ENCODE peak calls at places on chromosome 18, in six cellular contexts. Q is pancreas; N is CD4-positive, CD25-positive, alpha-beta regulatory T cell; G is breast epithelium; L is uterus; Z is effector memory CD4-positive, alpha-beta T cell. M is an unnamed sample. For H3K9me3, the result is how much of the 10 kb centered on the place peaks cover.

GRCh38 chr18:43563780-43564179 is 286.5 kb upstream of the SYT4 start:
- DNase-seq in Q (peak), G (no peak), Z (no peak), L (no peak), N (no peak), M (peak)

GRCh38 chr18:23173912-23174311 is 38.6 kb downstream of the CABLES1 start:
- DNase-seq in L (no peak), Z (no peak), N (no peak), Q (no peak), G (no peak), M (no peak)

GRCh38 chr18:61579581-61579980 is 246.4 kb downstream of the CDH20 start:
- DNase-seq in L (no peak), Q (no peak), Z (no peak), G (no peak), N (no peak), M (peak)

GRCh38 chr18:60676807-60677206 is 304.2 kb upstream of the MC4R start:
- DNase-seq in L (no peak), Z (no peak), G (no peak), Q (no peak), N (no peak), M (no peak)

GRCh38 chr18:10320848-10321247 is 133.6 kb upstream of the APCDD1 start:
- DNase-seq in G (no peak), N (no peak), Q (no peak), Z (no peak), L (no peak), M (peak)

GRCh38 chr18:13441731-13442130 is 223.2 kb downstream of the LDLRAD4 start:
- DNase-seq in Q (no peak), N (no peak), G (no peak), L (no peak), Z (no peak), M (no peak)

GRCh38 chr18:5955861-5956260 is 60.5 kb upstream of the TMEM200C start:
- DNase-seq in G (no peak), Z (no peak), Q (no peak), N (no peak), L (no peak), M (peak)

GRCh38 chr18:23487738-23488625 is 15.3 kb upstream of the RMC1 start:
- DNase-seq in G (no peak), Z (no peak), N (no peak), L (no peak), Q (no peak), M (no peak)

GRCh38 chr18:32661486-32662299 is 111.1 kb downstream of the KLHL14 start:
- DNase-seq in N (no peak), L (no peak), Z (no peak), Q (no peak), G (no peak), M (no peak)

GRCh38 chr18:8341481-8342230 is 267.6 kb upstream of the RAB12 start:
- DNase-seq in Z (no peak), G (no peak), Q (no peak), L (no peak), N (no peak), M (peak)

GRCh38 chr18:26574958-26575864 is 26.9 kb upstream of the KCTD1 start:
- DNase-seq in L (peak), N (no peak), G (peak), Z (no peak), Q (peak), M (peak)

GRCh38 chr18:26941608-26942007 is 76.1 kb upstream of the AQP4 start:
- DNase-seq in G (no peak), Q (no peak), L (no peak), Z (no peak), N (no peak), M (no peak)

GRCh38 chr18:6836331-6836730 is 106.8 kb downstream of the ARHGAP28 start:
- DNase-seq in L (no peak), N (no peak), G (no peak), Q (no peak), Z (no peak), M (no peak)

GRCh38 chr18:25144835-25145234 is 207.1 kb downstream of the ZNF521 start:
- DNase-seq in G (no peak), L (no peak), Q (no peak), N (no peak), Z (no peak), M (no peak)

GRCh38 chr18:36757081-36757480 is 71.7 kb downstream of the TPGS2 start:
- DNase-seq in G (no peak), Z (no peak), L (no peak), N (no peak), Q (no peak), M (peak)

GRCh38 chr18:66523219-66523991 is 80.5 kb downstream of the CDH19 start:
- DNase-seq in Q (no peak), G (no peak), L (no peak), N (no peak), Z (no peak), M (no peak)

GRCh38 chr18:48529796-48530195 is 9.0 kb upstream of the CTIF start:
- DNase-seq in Z (no peak), N (no peak), G (no peak), L (no peak), Q (no peak), M (peak)

GRCh38 chr18:76429262-76430126 is 65.5 kb downstream of the ZNF516 start:
- DNase-seq in G (no peak), Z (no peak), L (no peak), Q (no peak), N (no peak), M (no peak)

GRCh38 chr18:43800584-43800983 is 523.3 kb upstream of the SYT4 start:
- DNase-seq in Z (no peak), L (no peak), N (no peak), Q (no peak), G (no peak), M (no peak)

GRCh38 chr18:50836521-50836957 is 16.7 kb upstream of the MRO start:
- DNase-seq in L (no peak), G (no peak), N (no peak), Q (no peak), Z (no peak), M (no peak)

GRCh38 chr18:5542393-5543035 is 1.3 kb downstream of the EPB41L3 start:
- DNase-seq in N (no peak), G (no peak), L (no peak), Z (no peak), Q (no peak), M (no peak)

GRCh38 chr18:1663879-1664705 is 759.4 kb downstream of the ADCYAP1 start:
- DNase-seq in N (no peak), Z (no peak), Q (peak), G (no peak), L (no peak), M (peak)

GRCh38 chr18:66749030-66749429 is 145.1 kb upstream of the CDH19 start:
- DNase-seq in G (no peak), Z (no peak), L (no peak), N (no peak), Q (no peak), M (no peak)

GRCh38 chr18:39313992-39314391 is 1748.4 kb upstream of the CELF4 start:
- DNase-seq in N (no peak), G (no peak), Z (no peak), L (no peak), Q (no peak), M (no peak)

DNA sequence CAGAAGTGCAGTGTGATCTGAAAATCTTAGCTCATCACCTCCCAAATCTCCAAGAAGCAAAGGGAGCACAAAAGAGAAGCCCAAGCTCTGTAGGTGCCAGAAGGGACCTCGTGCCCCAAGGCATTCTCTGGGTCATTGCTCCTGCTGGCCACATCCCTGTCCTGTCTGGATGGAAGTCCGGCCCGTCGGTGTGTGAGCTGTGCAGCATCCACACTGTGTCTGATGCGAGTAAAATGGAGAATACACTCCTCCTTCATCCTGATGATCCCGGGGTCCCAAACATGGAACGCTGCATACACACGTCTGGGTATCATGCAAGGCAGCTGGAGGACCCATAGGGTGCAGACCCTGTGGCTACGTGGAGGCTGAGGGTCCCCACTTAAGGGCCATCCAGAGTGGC is 851.4 kb downstream of the GALR1 start:
- DNase-seq in Q (no peak), L (no peak), N (no peak), G (no peak), Z (no peak), M (no peak)
- H3K9me3 ChIP-seq in Q (under half), L (under half), N (under half), G (under half), Z (under half), M (under half)

GRCh38 chr18:67935638-67936037 is 419.1 kb upstream of the DSEL start:
- DNase-seq in Z (no peak), G (no peak), N (no peak), L (no peak), Q (no peak), M (no peak)

GRCh38 chr18:67926929-67927864 is 410.7 kb upstream of the DSEL start:
- DNase-seq in N (no peak), Q (no peak), Z (no peak), L (no peak), G (no peak), M (no peak)

GRCh38 chr18:67932261-67932660 is 415.7 kb upstream of the DSEL start:
- DNase-seq in N (no peak), L (no peak), Q (no peak), G (no peak), Z (no peak), M (no peak)
- H3K9me3 ChIP-seq in N (under half), L (under half), Q (under half), G (under half), Z (under half), M (under half)

GRCh38 chr18:45412577-45412976 is 202.7 kb upstream of the SLC14A2 start:
- DNase-seq in Q (no peak), N (no peak), Z (no peak), L (no peak), G (no peak), M (no peak)

GRCh38 chr18:45416168-45416567 is 199.1 kb upstream of the SLC14A2 start:
- DNase-seq in Z (no peak), N (no peak), L (peak), G (no peak), Q (no peak), M (no peak)

GRCh38 chr18:45413180-45413836 is 202.0 kb upstream of the SLC14A2 start:
- DNase-seq in Z (no peak), L (no peak), N (no peak), Q (no peak), G (no peak), M (no peak)

GRCh38 chr18:45415614-45416013 is 199.7 kb upstream of the SLC14A2 start:
- DNase-seq in Z (no peak), Q (no peak), L (no peak), N (no peak), G (no peak), M (no peak)

GRCh38 chr18:45417392-45417791 is 197.9 kb upstream of the SLC14A2 start:
- DNase-seq in G (no peak), N (no peak), L (no peak), Q (no peak), Z (no peak), M (no peak)
- H3K9me3 ChIP-seq in G (under half), N (under half), L (under half), Q (under half), Z (under half), M (under half)

DNA sequence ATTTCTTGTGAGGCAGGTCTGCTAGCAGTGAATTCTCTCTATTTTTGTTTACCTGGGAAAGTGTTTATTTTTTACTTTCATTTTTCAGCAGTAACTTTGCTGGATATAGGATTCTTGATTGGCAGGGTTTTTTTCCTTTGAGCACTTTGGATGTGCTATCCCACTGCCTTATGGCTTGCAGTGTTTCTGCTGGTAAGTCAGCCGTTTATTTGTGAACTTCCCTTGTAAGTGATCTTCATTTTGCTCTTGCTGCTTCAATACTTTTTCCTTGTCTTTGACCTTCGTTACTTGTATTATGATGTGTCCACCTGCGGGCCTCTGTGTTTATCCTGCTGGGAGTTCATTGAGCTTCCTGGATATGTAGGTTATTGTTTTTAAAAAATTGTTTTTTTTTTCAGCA is 54.7 kb downstream of the SLC66A2 start:
- DNase-seq in G (no peak), Q (no peak), Z (no peak), L (no peak), N (no peak), M (no peak)
- H3K9me3 ChIP-seq in G (under half), Q (under half), Z (under half), L (under half), N (under half), M (under half)